ENCODE peak calls at places on chromosomes 5 and 9, in five cellular contexts. M, Z, C, O and G are unnamed samples.

GRCh38 chr9:114382951-114383865 is 4.6 kb downstream of the AKNA start:
- DNase-seq in M (peak), Z (peak), C (peak), O (no peak), G (peak)

GRCh38 chr9:69554945-69555344 is 117.2 kb downstream of the APBA1 start:
- DNase-seq in M (peak), Z (no peak), C (no peak), O (no peak), G (peak)

GRCh38 chr5:77853353-77853907 is 77.3 kb upstream of the TBCA start:
- DNase-seq in M (no peak), Z (no peak), C (no peak), O (no peak), G (no peak)

GRCh38 chr5:150046031-150046430 is 40.3 kb downstream of the CSF1R start:
- DNase-seq in M (no peak), Z (no peak), C (no peak), O (no peak), G (no peak)

GRCh38 chr5:174327317-174327864 is 281.9 kb downstream of the NSG2 start:
- DNase-seq in M (peak), Z (peak), C (peak), O (no peak), G (peak)

GRCh38 chr9:21935631-21936030 is 58.6 kb downstream of the CDKN2A start:
- DNase-seq in M (no peak), Z (no peak), C (no peak), O (no peak), G (no peak)

GRCh38 chr5:64766105-64766504 is 2.4 kb downstream of the SREK1IP1 start:
- DNase-seq in M (no peak), Z (no peak), C (no peak), O (no peak), G (peak)

GRCh38 chr5:11139471-11139870 is 378.4 kb upstream of the DAP start:
- DNase-seq in M (no peak), Z (peak), C (no peak), O (no peak), G (no peak)

GRCh38 chr9:136720251-136720886 is 8.0 kb downstream of the DIPK1B start:
- DNase-seq in M (no peak), Z (no peak), C (no peak), O (no peak), G (peak)

GRCh38 chr5:84578226-84578625 is 193.5 kb upstream of the EDIL3 start:
- DNase-seq in M (no peak), Z (no peak), C (no peak), O (no peak), G (no peak)

GRCh38 chr5:372911-373709 is 51.6 kb downstream of the AHRR start:
- DNase-seq in M (no peak), Z (no peak), C (no peak), O (no peak), G (peak)

GRCh38 chr5:136080483-136081180 is 51.8 kb downstream of the TGFBI start:
- DNase-seq in M (peak), Z (peak), C (peak), O (peak), G (peak)

GRCh38 chr5:38462972-38463633 is 93.3 kb downstream of the LIFR start:
- DNase-seq in M (no peak), Z (no peak), C (no peak), O (no peak), G (peak)

GRCh38 chr5:74316064-74316586 is 324.4 kb downstream of the ENC1 start:
- DNase-seq in M (peak), Z (no peak), C (peak), O (peak), G (peak)

GRCh38 chr5:42691413-42691861 is 65.2 kb upstream of the CCDC152 start:
- DNase-seq in M (peak), Z (peak), C (no peak), O (no peak), G (peak)

GRCh38 chr9:93451762-93452709 is 551 bp downstream of the FAM120A start:
- DNase-seq in M (peak), Z (peak), C (peak), O (no peak), G (peak)
- TF ChIP-seq CTCF in M (peak), Z (no peak), C (peak), O (peak), G (no peak)

GRCh38 chr9:682633-683508 is 158.6 kb upstream of the DMRT1 start:
- DNase-seq in M (peak), Z (no peak), C (no peak), O (no peak), G (peak)

GRCh38 chr9:684950-685340 is 156.6 kb upstream of the DMRT1 start:
- DNase-seq in M (peak), Z (no peak), C (no peak), O (no peak), G (peak)

GRCh38 chr9:684055-684949 is 157.2 kb upstream of the DMRT1 start:
- DNase-seq in M (peak), Z (peak), C (no peak), O (no peak), G (peak)

GRCh38 chr9:686381-686813 is 155.1 kb upstream of the DMRT1 start:
- DNase-seq in M (peak), Z (no peak), C (no peak), O (no peak), G (peak)

GRCh38 chr9:683509-684021 is 157.9 kb upstream of the DMRT1 start:
- DNase-seq in M (no peak), Z (no peak), C (no peak), O (no peak), G (no peak)
- H3K4me3 ChIP-seq in M (peak), Z (no peak), C (peak), O (no peak), G (no peak)

GRCh38 chr5:14444988-14445387 is 136.6 kb upstream of the OTULINL start:
- DNase-seq in M (peak), Z (no peak), C (no peak), O (no peak), G (peak)

GRCh38 chr5:14449052-14449661 is 132.4 kb upstream of the OTULINL start:
- DNase-seq in M (peak), Z (no peak), C (no peak), O (no peak), G (peak)

GRCh38 chr5:14450055-14450524 is 131.5 kb upstream of the OTULINL start:
- DNase-seq in M (peak), Z (no peak), C (peak), O (no peak), G (peak)

GRCh38 chr5:14445581-14446290 is 135.9 kb upstream of the OTULINL start:
- DNase-seq in M (peak), Z (peak), C (no peak), O (no peak), G (peak)

DNA sequence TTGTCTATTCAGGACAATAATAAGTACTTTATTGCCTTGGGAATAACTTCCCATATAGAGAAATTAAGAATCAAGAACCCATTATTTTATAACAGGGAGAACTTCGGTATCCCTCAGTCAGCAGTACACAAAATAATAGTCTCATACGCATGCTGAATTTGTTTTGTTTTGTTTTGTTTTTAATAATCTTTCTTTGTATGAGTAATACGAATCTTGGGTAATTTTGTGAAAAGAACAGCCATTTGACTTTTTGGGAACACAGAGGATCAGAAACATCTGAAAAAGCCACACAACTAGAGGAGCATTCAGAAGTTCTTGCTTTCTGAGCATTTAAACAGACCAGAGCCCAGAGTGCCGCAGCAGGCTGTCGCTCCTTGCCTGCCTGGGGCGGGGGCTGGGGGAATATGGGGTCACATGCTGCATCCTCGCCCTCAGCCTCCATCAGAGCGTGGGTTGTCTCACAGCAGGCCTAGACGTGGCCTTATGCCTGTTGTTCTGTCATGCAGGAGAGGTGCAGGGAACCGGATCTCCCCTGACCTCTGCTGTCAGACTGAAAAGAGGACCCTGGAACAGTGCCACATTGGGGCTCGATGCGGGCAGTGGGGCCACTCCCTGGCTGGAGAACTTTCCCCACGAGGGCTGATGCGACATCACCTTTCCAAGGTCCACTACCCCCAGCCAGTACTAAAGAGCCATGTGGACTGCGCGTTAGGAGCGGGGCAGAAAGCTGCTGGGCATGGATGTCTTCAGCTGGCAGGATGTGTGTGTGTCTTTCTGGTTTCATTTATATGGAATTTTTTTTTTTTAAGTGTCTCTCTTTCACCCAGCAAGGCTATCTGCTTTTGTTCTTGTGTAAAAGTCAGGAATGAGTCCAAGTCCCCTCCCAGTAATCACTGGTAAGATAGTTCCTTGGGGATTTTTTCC is 133.4 kb upstream of the OTULINL start:
- DNase-seq in M (peak), Z (peak), C (no peak), O (peak), G (peak)
- TF ChIP-seq CTCF in M (no peak), Z (no peak), C (no peak), O (peak), G (no peak)

DNA sequence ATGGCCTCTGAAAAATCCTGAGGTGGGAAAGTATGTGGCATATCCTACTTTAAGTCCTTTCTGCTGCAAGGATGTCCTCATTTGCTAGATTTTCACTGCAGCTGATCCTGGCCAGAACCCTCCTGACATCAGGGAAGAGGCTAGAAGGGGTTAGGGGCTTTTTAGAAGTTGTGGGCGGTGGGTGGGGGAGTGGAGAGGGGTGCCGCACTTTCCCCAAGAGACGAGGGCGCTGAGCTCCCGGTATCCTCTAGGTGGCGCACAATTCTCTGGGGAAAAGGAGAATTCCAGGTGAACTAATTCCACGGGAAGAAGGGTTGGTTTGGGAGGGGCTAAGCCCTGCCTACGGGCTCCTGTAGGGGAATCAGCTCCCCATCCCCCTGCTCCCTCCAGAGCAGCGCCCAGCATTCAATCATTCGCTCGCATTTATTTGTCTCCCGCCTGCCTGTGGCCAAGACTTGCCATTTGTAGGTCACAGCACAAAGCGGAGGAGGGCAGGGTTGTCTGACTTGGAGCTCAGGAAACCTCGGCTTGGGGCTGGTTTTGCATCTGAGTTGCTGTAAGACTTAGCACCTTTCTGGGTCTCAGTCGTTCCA is 42.9 kb upstream of the HAND1 start:
- DNase-seq in M (no peak), Z (peak), C (no peak), O (no peak), G (peak)
- H3K4me3 ChIP-seq in M (no peak), Z (no peak), C (no peak), O (no peak), G (no peak)

GRCh38 chr9:133529874-133530273 is 4.6 kb upstream of the ADAMTSL2 start:
- DNase-seq in M (no peak), Z (no peak), C (no peak), O (no peak), G (no peak)

GRCh38 chr9:133531293-133531692 is 3.2 kb upstream of the ADAMTSL2 start:
- DNase-seq in M (no peak), Z (peak), C (no peak), O (no peak), G (no peak)

GRCh38 chr9:133528887-133529262 is 4.1 kb upstream of the MYMK start:
- DNase-seq in M (no peak), Z (no peak), C (no peak), O (no peak), G (no peak)

GRCh38 chr9:133528001-133528886 is 3.5 kb upstream of the MYMK start:
- DNase-seq in M (no peak), Z (no peak), C (no peak), O (no peak), G (no peak)

GRCh38 chr9:133529457-133529856 is 4.7 kb upstream of the MYMK start:
- DNase-seq in M (no peak), Z (no peak), C (no peak), O (no peak), G (no peak)
- TF ChIP-seq CTCF in M (no peak), Z (no peak), C (no peak), O (no peak), G (no peak)

DNA sequence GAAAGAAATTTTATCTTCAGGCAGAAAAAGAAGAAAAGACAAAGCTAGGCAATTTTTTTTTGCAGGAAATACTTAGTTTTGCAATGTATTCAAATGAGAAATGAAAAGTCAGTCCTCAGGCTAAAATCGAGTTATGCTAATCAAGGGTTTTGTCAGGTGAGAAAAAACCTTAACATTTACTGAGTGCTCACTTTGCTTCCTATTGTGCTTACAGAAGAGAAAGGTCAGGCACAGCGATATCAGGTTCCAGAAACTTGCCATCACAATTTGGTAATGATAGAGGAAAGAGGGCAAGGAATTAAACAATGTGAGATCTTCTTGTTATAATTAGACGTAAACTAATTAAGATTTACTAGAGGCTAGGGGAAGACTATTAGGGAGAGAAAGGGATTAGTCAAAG is 431.7 kb upstream of the CTNND2 start:
- DNase-seq in M (no peak), Z (no peak), C (no peak), O (no peak), G (no peak)
- H3K4me3 ChIP-seq in M (no peak), Z (no peak), C (no peak), O (no peak), G (no peak)

GRCh38 chr5:138615461-138615860 is 40.3 kb upstream of the HSPA9 start:
- DNase-seq in M (no peak), Z (no peak), C (no peak), O (no peak), G (no peak)

GRCh38 chr5:138610468-138611294 is 35.5 kb upstream of the HSPA9 start:
- DNase-seq in M (no peak), Z (peak), C (peak), O (no peak), G (no peak)

GRCh38 chr5:138606378-138606777 is 31.2 kb upstream of the HSPA9 start:
- DNase-seq in M (no peak), Z (no peak), C (no peak), O (no peak), G (no peak)

GRCh38 chr5:138616508-138616907 is 41.3 kb upstream of the HSPA9 start:
- DNase-seq in M (no peak), Z (no peak), C (no peak), O (no peak), G (no peak)

DNA sequence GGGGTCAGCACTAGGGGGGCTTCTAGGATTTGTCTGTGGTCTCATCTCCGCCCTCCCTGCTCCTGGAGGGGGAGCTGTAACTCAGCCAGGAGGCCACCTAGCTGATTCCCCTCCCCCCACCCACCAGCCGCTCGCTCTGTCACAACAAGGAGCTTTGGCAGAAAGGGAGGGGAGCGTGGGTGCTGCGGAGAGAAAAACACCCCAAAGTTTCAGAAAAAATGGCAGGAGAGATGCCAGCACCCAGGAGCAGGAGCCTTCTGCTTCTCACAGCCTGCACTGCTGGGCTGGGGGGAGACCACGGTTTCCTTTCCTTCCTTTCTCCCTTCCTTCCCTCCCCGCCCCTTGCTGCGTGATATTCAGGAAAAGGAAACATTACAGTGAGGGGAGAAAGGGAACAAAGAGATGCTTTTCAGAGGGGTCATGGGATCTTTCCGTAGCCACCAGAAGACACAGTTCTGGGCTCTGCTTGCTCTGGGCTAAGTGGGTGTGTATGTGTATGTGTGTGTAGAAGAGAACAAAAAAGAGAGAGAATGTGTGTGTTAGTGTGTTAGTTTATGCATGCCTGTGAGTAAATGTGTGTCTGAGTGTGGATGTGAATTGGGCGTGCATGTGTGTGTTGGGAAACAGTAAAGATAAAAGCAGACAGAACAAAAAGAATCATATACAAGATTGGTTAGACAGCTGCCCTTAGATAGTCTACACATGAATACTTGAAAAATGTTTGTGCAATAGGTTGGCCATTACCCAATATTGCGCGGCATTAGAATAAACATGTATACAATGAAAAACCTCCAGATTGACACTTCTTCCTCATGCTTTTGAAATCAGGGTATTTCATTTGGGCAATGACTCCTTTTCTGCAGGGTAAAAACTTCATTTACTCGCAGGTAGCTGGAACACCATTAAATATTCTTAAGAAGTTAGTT is 36.4 kb upstream of the HSPA9 start:
- DNase-seq in M (no peak), Z (peak), C (no peak), O (no peak), G (peak)
- TF ChIP-seq CTCF in M (no peak), Z (no peak), C (no peak), O (no peak), G (no peak)

GRCh38 chr5:124738751-124739559 is 7.5 kb downstream of the ZNF608 start:
- DNase-seq in M (no peak), Z (peak), C (no peak), O (no peak), G (no peak)

GRCh38 chr5:124740991-124741583 is 5.4 kb downstream of the ZNF608 start:
- DNase-seq in M (peak), Z (no peak), C (no peak), O (no peak), G (no peak)

GRCh38 chr5:124741711-124742496 is 4.5 kb downstream of the ZNF608 start:
- DNase-seq in M (peak), Z (peak), C (no peak), O (no peak), G (peak)

GRCh38 chr5:124737651-124738050 is 8.8 kb downstream of the ZNF608 start:
- DNase-seq in M (no peak), Z (no peak), C (no peak), O (no peak), G (no peak)

DNA sequence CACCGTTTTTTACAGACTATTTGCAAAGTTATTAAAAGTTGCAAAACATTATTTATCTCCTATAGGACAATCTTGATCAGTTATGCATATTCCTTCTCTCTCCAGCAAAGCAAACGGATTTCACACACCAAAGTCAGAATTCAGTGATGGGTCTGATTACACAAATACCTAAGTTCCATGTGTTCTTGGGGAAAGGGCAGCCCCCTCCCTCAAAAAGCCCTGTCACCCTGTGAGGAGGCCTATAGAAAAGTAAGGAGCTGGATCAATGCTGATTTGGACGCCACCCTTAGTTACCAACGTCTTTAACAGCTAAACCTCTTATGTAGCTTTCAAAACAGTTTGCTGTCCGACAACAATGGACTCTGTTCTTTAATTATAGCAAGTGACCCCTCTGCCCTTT is 6.4 kb downstream of the ZNF608 start:
- DNase-seq in M (no peak), Z (no peak), C (no peak), O (no peak), G (no peak)
- H3K4me3 ChIP-seq in M (no peak), Z (peak), C (peak), O (peak), G (no peak)

GRCh38 chr9:37511006-37511714 is 25.4 kb downstream of the POLR1E start:
- DNase-seq in M (no peak), Z (peak), C (no peak), O (no peak), G (no peak)
- TF ChIP-seq CTCF in M (no peak), Z (no peak), C (no peak), O (peak), G (peak)